ENCODE peak calls at places on chromosomes 11 and 22, in six cellular contexts. D, E, F, Z, K and S are unnamed samples.
A peak's percentile ranks its signal among the peaks of the same experiment; 100 is the strongest.

GRCh38 chr22:24421428-24421931 is 5.9 kb upstream of the ADORA2A start:
- DNase-seq in D (peak; percentile 64), E (no peak), F (no peak), Z (no peak), K (peak; percentile 54), S (no peak)

GRCh38 chr11:17294033-17294432 is 17.5 kb downstream of the NUCB2 start:
- DNase-seq in D (no peak), E (no peak), F (no peak), Z (no peak), K (no peak), S (no peak)

GRCh38 chr22:45144928-45145327 is 18.8 kb upstream of the NUP50 start:
- DNase-seq in D (no peak), E (no peak), F (no peak), Z (no peak), K (no peak), S (no peak)

GRCh38 chr11:77470504-77470903 is 3.4 kb downstream of the PAK1 start:
- DNase-seq in D (no peak), E (no peak), F (no peak), Z (no peak), K (no peak), S (no peak)

GRCh38 chr11:46655631-46656030 is 38.3 kb downstream of the ATG13 start:
- DNase-seq in D (no peak), E (no peak), F (no peak), Z (peak; percentile 67), K (no peak), S (peak; percentile 14)

GRCh38 chr11:93568726-93569125 is 25.5 kb upstream of the SMCO4 start:
- DNase-seq in D (no peak), E (no peak), F (no peak), Z (no peak), K (no peak), S (no peak)

GRCh38 chr11:29256580-29256979 is 760.2 kb downstream of the KCNA4 start:
- DNase-seq in D (no peak), E (no peak), F (no peak), Z (no peak), K (no peak), S (no peak)

GRCh38 chr11:46330887-46331652 is 16.2 kb upstream of the DGKZ start:
- DNase-seq in D (no peak), E (no peak), F (peak; percentile 51), Z (no peak), K (no peak), S (no peak)